ENCODE peak calls at places on chromosomes 6 and 20, in ten cellular contexts. One of them, this sample, is unnamed.

GRCh38 chr20:50987493-50988210 is 29.0 kb downstream of the MOCS3 start:
- DNase-seq in HTR-8/SVneo: peak; percentile 97
- DNase-seq in left ventricle myocardium superior: no peak
- DNase-seq in HT-29: peak; percentile 98
- DNase-seq in stimulated activated CD4-positive, alpha-beta T cell treated with anti-CD3 and anti-CD28 coated beads, TNF-alpha, amount 100 ng/mL, for 24 hours: peak; percentile 55
- DNase-seq in Karpas-422: peak; percentile 91
- DNase-seq in T-helper 2 cell: peak; percentile 26
- DNase-seq in frontal cortex: peak; percentile 51
- DNase-seq in NCI-H1105: peak; percentile 57
- DNase-seq in dorsolateral prefrontal cortex: peak; percentile 52
- DNase-seq in this sample: no peak

GRCh38 chr20:9963029-9963428 is 71.8 kb upstream of the ANKEF1 start:
- DNase-seq in NCI-H1105: no peak
- DNase-seq in stimulated activated CD4-positive, alpha-beta T cell treated with anti-CD3 and anti-CD28 coated beads, TNF-alpha, amount 100 ng/mL, for 24 hours: no peak
- DNase-seq in T-helper 2 cell: no peak
- DNase-seq in dorsolateral prefrontal cortex: no peak
- DNase-seq in HT-29: no peak
- DNase-seq in left ventricle myocardium superior: no peak
- DNase-seq in HTR-8/SVneo: no peak
- DNase-seq in frontal cortex: no peak
- DNase-seq in Karpas-422: no peak
- DNase-seq in this sample: no peak

GRCh38 chr20:59808729-59809381 is 124.6 kb downstream of the SYCP2 start:
- DNase-seq in HTR-8/SVneo: no peak
- DNase-seq in dorsolateral prefrontal cortex: no peak
- DNase-seq in left ventricle myocardium superior: no peak
- DNase-seq in NCI-H1105: no peak
- DNase-seq in frontal cortex: no peak
- DNase-seq in Karpas-422: no peak
- DNase-seq in stimulated activated CD4-positive, alpha-beta T cell treated with anti-CD3 and anti-CD28 coated beads, TNF-alpha, amount 100 ng/mL, for 24 hours: no peak
- DNase-seq in HT-29: no peak
- DNase-seq in T-helper 2 cell: no peak
- DNase-seq in this sample: no peak

GRCh38 chr6:153790048-153790447 is 249.0 kb upstream of the OPRM1 start:
- DNase-seq in HT-29: peak; percentile 38
- DNase-seq in frontal cortex: no peak
- DNase-seq in Karpas-422: no peak
- DNase-seq in stimulated activated CD4-positive, alpha-beta T cell treated with anti-CD3 and anti-CD28 coated beads, TNF-alpha, amount 100 ng/mL, for 24 hours: no peak
- DNase-seq in dorsolateral prefrontal cortex: no peak
- DNase-seq in NCI-H1105: no peak
- DNase-seq in left ventricle myocardium superior: no peak
- DNase-seq in T-helper 2 cell: no peak
- DNase-seq in HTR-8/SVneo: peak; percentile 71
- DNase-seq in this sample: no peak

GRCh38 chr20:54625497-54625896 is 150.1 kb downstream of the DOK5 start:
- DNase-seq in NCI-H1105: peak; percentile 2
- DNase-seq in HTR-8/SVneo: no peak
- DNase-seq in dorsolateral prefrontal cortex: no peak
- DNase-seq in left ventricle myocardium superior: no peak
- DNase-seq in HT-29: no peak
- DNase-seq in Karpas-422: no peak
- DNase-seq in stimulated activated CD4-positive, alpha-beta T cell treated with anti-CD3 and anti-CD28 coated beads, TNF-alpha, amount 100 ng/mL, for 24 hours: no peak
- DNase-seq in T-helper 2 cell: no peak
- DNase-seq in frontal cortex: no peak
- DNase-seq in this sample: no peak

GRCh38 chr6:53320964-53321363 is 27.8 kb downstream of the ELOVL5 start:
- DNase-seq in left ventricle myocardium superior: no peak
- DNase-seq in dorsolateral prefrontal cortex: no peak
- DNase-seq in Karpas-422: no peak
- DNase-seq in frontal cortex: no peak
- DNase-seq in T-helper 2 cell: no peak
- DNase-seq in HTR-8/SVneo: no peak
- DNase-seq in HT-29: no peak
- DNase-seq in NCI-H1105: no peak
- DNase-seq in stimulated activated CD4-positive, alpha-beta T cell treated with anti-CD3 and anti-CD28 coated beads, TNF-alpha, amount 100 ng/mL, for 24 hours: no peak
- DNase-seq in this sample: no peak

GRCh38 chr6:74879234-74879633 is 326.6 kb downstream of the COL12A1 start:
- DNase-seq in HTR-8/SVneo: peak; percentile 3
- DNase-seq in stimulated activated CD4-positive, alpha-beta T cell treated with anti-CD3 and anti-CD28 coated beads, TNF-alpha, amount 100 ng/mL, for 24 hours: no peak
- DNase-seq in HT-29: no peak
- DNase-seq in left ventricle myocardium superior: no peak
- DNase-seq in NCI-H1105: no peak
- DNase-seq in Karpas-422: no peak
- DNase-seq in T-helper 2 cell: no peak
- DNase-seq in dorsolateral prefrontal cortex: no peak
- DNase-seq in frontal cortex: no peak
- DNase-seq in this sample: no peak

GRCh38 chr20:10404023-10404628 is 29.9 kb downstream of the MKKS start:
- DNase-seq in HT-29: no peak
- DNase-seq in NCI-H1105: no peak
- DNase-seq in stimulated activated CD4-positive, alpha-beta T cell treated with anti-CD3 and anti-CD28 coated beads, TNF-alpha, amount 100 ng/mL, for 24 hours: no peak
- DNase-seq in frontal cortex: no peak
- DNase-seq in Karpas-422: no peak
- DNase-seq in HTR-8/SVneo: no peak
- DNase-seq in left ventricle myocardium superior: no peak
- DNase-seq in dorsolateral prefrontal cortex: no peak
- DNase-seq in T-helper 2 cell: no peak
- DNase-seq in this sample: no peak

GRCh38 chr20:9129756-9130155 is 60.9 kb downstream of the PLCB4 start:
- DNase-seq in Karpas-422: no peak
- DNase-seq in frontal cortex: no peak
- DNase-seq in left ventricle myocardium superior: no peak
- DNase-seq in dorsolateral prefrontal cortex: no peak
- DNase-seq in HTR-8/SVneo: no peak
- DNase-seq in NCI-H1105: no peak
- DNase-seq in T-helper 2 cell: no peak
- DNase-seq in stimulated activated CD4-positive, alpha-beta T cell treated with anti-CD3 and anti-CD28 coated beads, TNF-alpha, amount 100 ng/mL, for 24 hours: no peak
- DNase-seq in HT-29: no peak
- DNase-seq in this sample: no peak

GRCh38 chr6:11805259-11806053 is 26.9 kb upstream of the ADTRP start:
- DNase-seq in frontal cortex: no peak
- DNase-seq in NCI-H1105: no peak
- DNase-seq in HTR-8/SVneo: no peak
- DNase-seq in left ventricle myocardium superior: no peak
- DNase-seq in Karpas-422: no peak
- DNase-seq in T-helper 2 cell: no peak
- DNase-seq in HT-29: peak; percentile 71
- DNase-seq in dorsolateral prefrontal cortex: no peak
- DNase-seq in stimulated activated CD4-positive, alpha-beta T cell treated with anti-CD3 and anti-CD28 coated beads, TNF-alpha, amount 100 ng/mL, for 24 hours: no peak
- DNase-seq in this sample: no peak

This sample was measured in natural killer cell treated with Interleukin-12 subunit alpha and Interleukin-12 subunit beta and Interleukin-15 and Interleukin-18, amount 100 ng/mL, for 72 hours.